ENCODE peak calls at places on chromosomes 6 and 20, in four cellular contexts. B, P, D and Q are unnamed samples. For H3K4me1 and H3K27me3, the result is how much of the 10 kb centered on the place peaks cover.

GRCh38 chr20:18428490-18429173 is 38.2 kb downstream of the DZANK1 start:
- DNase-seq in P (peak), D (no peak), B (no peak), Q (no peak)

GRCh38 chr6:136791296-136792065 is 796 bp downstream of the MAP3K5 start:
- DNase-seq in B (peak), D (no peak), P (peak), Q (peak)

GRCh38 chr6:65149841-65150240 is 557.2 kb downstream of the EYS start:
- DNase-seq in P (no peak), B (no peak), D (no peak), Q (no peak)

GRCh38 chr6:4420160-4420865 is 284.9 kb upstream of the ECI2 start:
- DNase-seq in B (no peak), P (no peak), D (no peak), Q (no peak)

GRCh38 chr6:133983099-133983939 is 30.3 kb downstream of the TBPL1 start:
- DNase-seq in P (peak), B (peak), D (no peak), Q (no peak)

GRCh38 chr20:25296094-25297093 is 48.5 kb downstream of the PYGB start:
- DNase-seq in D (no peak), B (no peak), P (peak), Q (peak)

GRCh38 chr6:138036111-138036510 is 71.1 kb downstream of the PERP start:
- DNase-seq in P (no peak), D (no peak), B (no peak), Q (no peak)

GRCh38 chr6:44851176-44851575 is 463.7 kb downstream of the CDC5L start:
- DNase-seq in P (peak), B (no peak), D (no peak), Q (no peak)

GRCh38 chr6:5102266-5102970 is 17.3 kb downstream of the PPP1R3G start:
- DNase-seq in B (no peak), D (no peak), P (no peak), Q (no peak)

GRCh38 chr20:43389231-43389630 is 68.5 kb upstream of the SRSF6 start:
- DNase-seq in P (no peak), B (no peak), D (no peak), Q (no peak)

GRCh38 chr6:91710356-91710755 is 1123.5 kb upstream of the MAP3K7 start:
- DNase-seq in B (no peak), D (no peak), P (no peak), Q (no peak)

GRCh38 chr6:46888031-46888430 is 33.7 kb downstream of the ADGRF5 start:
- DNase-seq in P (no peak), D (no peak), B (no peak), Q (no peak)

GRCh38 chr6:35035481-35036030 is 105.6 kb downstream of the TCP11 start:
- DNase-seq in P (no peak), D (no peak), B (no peak), Q (no peak)

GRCh38 chr6:11366183-11366933 is 133.9 kb upstream of the NEDD9 start:
- DNase-seq in B (no peak), P (no peak), D (no peak), Q (no peak)

GRCh38 chr6:5302220-5302946 is 41.1 kb downstream of the FARS2 start:
- DNase-seq in B (no peak), P (no peak), D (no peak), Q (no peak)

GRCh38 chr6:125951323-125951722 is 5.2 kb upstream of the HINT3 start:
- DNase-seq in B (no peak), P (no peak), D (no peak), Q (no peak)

GRCh38 chr6:135920689-135921088 is 69.2 kb downstream of the PDE7B start:
- DNase-seq in D (no peak), P (peak), B (no peak), Q (no peak)

GRCh38 chr6:35663001-35663400 is 25.7 kb downstream of the FKBP5 start:
- DNase-seq in D (no peak), P (no peak), B (no peak), Q (no peak)

GRCh38 chr6:17081273-17081672 is 20.6 kb upstream of the STMND1 start:
- DNase-seq in D (no peak), B (no peak), P (no peak), Q (no peak)

GRCh38 chr6:44262467-44263356 is 2.6 kb downstream of the NFKBIE start:
- DNase-seq in D (no peak), B (no peak), P (no peak), Q (no peak)

GRCh38 chr6:137697267-137697938 is 169.7 kb upstream of the TNFAIP3 start:
- DNase-seq in D (no peak), B (no peak), P (peak), Q (peak)

GRCh38 chr6:31446481-31446880 is 43.1 kb downstream of the MICA start:
- DNase-seq in B (no peak), P (no peak), D (no peak), Q (no peak)

GRCh38 chr6:53373638-53374037 is 24.9 kb upstream of the ELOVL5 start:
- DNase-seq in B (no peak), D (no peak), P (no peak), Q (no peak)

GRCh38 chr6:15754035-15754705 is 91.3 kb upstream of the DTNBP1 start:
- DNase-seq in P (peak), D (no peak), B (no peak), Q (no peak)

GRCh38 chr6:33694401-33694931 is 17.0 kb downstream of the UQCC2 start:
- DNase-seq in D (peak), B (no peak), P (peak), Q (no peak)

GRCh38 chr6:13354331-13355042 is 26.1 kb upstream of the TBC1D7 start:
- DNase-seq in D (no peak), P (peak), B (no peak), Q (no peak)

GRCh38 chr6:2891768-2892170 is 11.3 kb downstream of the SERPINB9 start:
- DNase-seq in P (no peak), B (no peak), D (no peak), Q (peak)

GRCh38 chr6:44192428-44193041 is 24.2 kb upstream of the MYMX start:
- DNase-seq in D (no peak), B (no peak), P (no peak), Q (no peak)

GRCh38 chr6:11309947-11310665 is 77.6 kb upstream of the NEDD9 start:
- DNase-seq in B (no peak), D (no peak), P (peak), Q (no peak)

GRCh38 chr6:89371849-89372505 is 19.5 kb upstream of the UBE2J1 start:
- DNase-seq in D (no peak), P (peak), B (peak), Q (peak)

GRCh38 chr6:166490671-166491500 is 95.6 kb downstream of the RAMACL start:
- DNase-seq in B (no peak), D (no peak), P (peak), Q (no peak)

GRCh38 chr6:52231411-52232127 is 12.7 kb downstream of the IL17F start:
- DNase-seq in B (no peak), D (no peak), P (no peak), Q (no peak)

GRCh38 chr6:43923376-43924221 is 153.6 kb downstream of the VEGFA start:
- DNase-seq in D (no peak), P (peak), B (no peak), Q (no peak)

GRCh38 chr20:56893206-56893605 is 264.1 kb downstream of the TFAP2C start:
- DNase-seq in B (no peak), D (no peak), P (no peak), Q (no peak)

GRCh38 chr20:53283011-53283410 is 310.6 kb downstream of the ZNF217 start:
- DNase-seq in D (no peak), P (no peak), B (no peak), Q (no peak)

GRCh38 chr20:24662756-24663399 is 193.4 kb downstream of the SYNDIG1 start:
- DNase-seq in B (no peak), P (peak), D (no peak), Q (no peak)

GRCh38 chr6:105648276-105648675 is 245.4 kb upstream of the PREP start:
- DNase-seq in P (no peak), D (no peak), B (no peak), Q (no peak)

GRCh38 chr20:5078399-5078958 is 41.3 kb downstream of the PCNA start:
- DNase-seq in B (peak), D (no peak), P (peak), Q (no peak)
- H3K4me1 ChIP-seq in B (under half), D (under half), P (under half), Q (under half)

GRCh38 chr6:14506656-14507242 is 389.2 kb downstream of the CD83 start:
- DNase-seq in P (no peak), D (no peak), B (no peak), Q (no peak)

GRCh38 chr6:14513726-14514125 is 396.2 kb downstream of the CD83 start:
- DNase-seq in P (no peak), D (no peak), B (no peak), Q (no peak)

GRCh38 chr6:14511192-14511591 is 393.6 kb downstream of the CD83 start:
- DNase-seq in D (no peak), B (no peak), P (no peak), Q (no peak)

GRCh38 chr6:14512246-14512645 is 394.7 kb downstream of the CD83 start:
- DNase-seq in D (no peak), P (no peak), B (no peak), Q (no peak)

GRCh38 chr6:14510038-14510437 is 392.5 kb downstream of the CD83 start:
- DNase-seq in P (no peak), B (no peak), D (no peak), Q (no peak)
- TF ChIP-seq CTCF in P (peak), B (no peak), D (peak), Q (no peak)

GRCh38 chr6:39493174-39493573 is 170.7 kb upstream of the KCNK16 start:
- DNase-seq in D (no peak), P (no peak), B (no peak), Q (no peak)
- H3K27me3 ChIP-seq in D (under half), P (under half), B (under half), Q (under half)

GRCh38 chr6:159713984-159714383 is 13.3 kb upstream of the WTAP start:
- DNase-seq in P (no peak), B (no peak), D (no peak), Q (no peak)

GRCh38 chr6:159716247-159717086 is 10.8 kb upstream of the WTAP start:
- DNase-seq in P (peak), B (no peak), D (no peak), Q (no peak)

GRCh38 chr6:159715168-159715567 is 12.1 kb upstream of the WTAP start:
- DNase-seq in B (no peak), D (no peak), P (no peak), Q (no peak)

GRCh38 chr6:159715605-159716004 is 11.7 kb upstream of the WTAP start:
- DNase-seq in P (no peak), D (no peak), B (no peak), Q (no peak)

DNA sequence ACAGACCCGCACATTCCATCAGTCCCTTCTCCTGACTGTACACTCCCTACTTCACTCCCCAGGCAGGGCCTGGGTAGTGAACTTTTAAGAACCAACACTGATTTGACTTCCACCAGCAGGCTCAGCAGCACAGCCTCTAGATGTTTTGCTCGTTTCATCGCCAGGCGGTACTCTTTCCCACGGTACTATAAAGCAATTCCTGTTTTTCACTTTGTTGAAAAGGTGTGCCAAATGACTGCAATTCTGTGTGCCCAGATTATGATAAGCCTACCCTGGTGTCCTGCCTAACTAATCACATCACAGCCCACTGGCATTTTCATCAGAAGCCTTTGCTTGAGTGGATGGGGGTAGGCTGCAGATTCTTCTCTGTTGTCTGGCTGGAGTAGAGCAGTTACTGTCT is 12.9 kb upstream of the WTAP start:
- DNase-seq in B (no peak), P (no peak), D (no peak), Q (no peak)
- H3K4me1 ChIP-seq in B (under half), P (under half), D (under half), Q (under half)

GRCh38 chr20:49323622-49324238 is 45.9 kb upstream of the ZNFX1 start:
- DNase-seq in D (no peak), P (peak), B (no peak), Q (peak)

GRCh38 chr20:49318430-49319203 is 40.8 kb upstream of the ZNFX1 start:
- DNase-seq in B (no peak), P (no peak), D (no peak), Q (no peak)

GRCh38 chr20:49318091-49318429 is 40.2 kb upstream of the ZNFX1 start:
- DNase-seq in B (no peak), P (no peak), D (no peak), Q (no peak)

GRCh38 chr20:49319204-49319809 is 41.5 kb upstream of the ZNFX1 start:
- DNase-seq in D (no peak), B (no peak), P (no peak), Q (no peak)

DNA sequence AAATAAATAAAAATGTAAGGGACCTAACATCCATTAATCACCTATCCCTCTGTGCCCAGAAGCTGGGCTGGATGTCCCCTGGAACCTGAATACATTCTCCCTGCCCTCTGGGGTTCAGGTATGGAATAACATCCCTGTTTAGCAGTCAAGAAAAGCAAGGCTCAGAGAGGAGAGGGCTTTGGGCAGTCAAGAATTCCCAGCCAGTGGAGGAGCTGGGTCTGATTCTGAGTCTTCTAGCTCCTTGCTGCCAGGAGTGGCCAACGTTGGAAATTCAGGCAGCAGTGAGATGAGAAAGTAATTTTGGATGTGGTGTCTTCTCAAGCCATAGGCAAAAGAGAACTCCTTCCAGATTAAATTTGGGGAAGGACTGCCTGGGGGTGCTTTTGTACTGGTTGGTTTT is 42.6 kb upstream of the ZNFX1 start:
- DNase-seq in B (no peak), D (no peak), P (peak), Q (peak)
- TF ChIP-seq CTCF in B (no peak), D (peak), P (peak), Q (peak)

GRCh38 chr20:36311854-36312723 is 6.0 kb downstream of the DLGAP4 start:
- DNase-seq in P (no peak), D (no peak), B (no peak), Q (no peak)

GRCh38 chr20:36308986-36309385 is 2.8 kb downstream of the DLGAP4 start:
- DNase-seq in D (no peak), P (no peak), B (no peak), Q (peak)

GRCh38 chr20:36311141-36311853 is 5.2 kb downstream of the DLGAP4 start:
- DNase-seq in B (no peak), P (peak), D (no peak), Q (no peak)

GRCh38 chr20:36309643-36310042 is 3.5 kb downstream of the DLGAP4 start:
- DNase-seq in P (no peak), B (no peak), D (no peak), Q (no peak)

DNA sequence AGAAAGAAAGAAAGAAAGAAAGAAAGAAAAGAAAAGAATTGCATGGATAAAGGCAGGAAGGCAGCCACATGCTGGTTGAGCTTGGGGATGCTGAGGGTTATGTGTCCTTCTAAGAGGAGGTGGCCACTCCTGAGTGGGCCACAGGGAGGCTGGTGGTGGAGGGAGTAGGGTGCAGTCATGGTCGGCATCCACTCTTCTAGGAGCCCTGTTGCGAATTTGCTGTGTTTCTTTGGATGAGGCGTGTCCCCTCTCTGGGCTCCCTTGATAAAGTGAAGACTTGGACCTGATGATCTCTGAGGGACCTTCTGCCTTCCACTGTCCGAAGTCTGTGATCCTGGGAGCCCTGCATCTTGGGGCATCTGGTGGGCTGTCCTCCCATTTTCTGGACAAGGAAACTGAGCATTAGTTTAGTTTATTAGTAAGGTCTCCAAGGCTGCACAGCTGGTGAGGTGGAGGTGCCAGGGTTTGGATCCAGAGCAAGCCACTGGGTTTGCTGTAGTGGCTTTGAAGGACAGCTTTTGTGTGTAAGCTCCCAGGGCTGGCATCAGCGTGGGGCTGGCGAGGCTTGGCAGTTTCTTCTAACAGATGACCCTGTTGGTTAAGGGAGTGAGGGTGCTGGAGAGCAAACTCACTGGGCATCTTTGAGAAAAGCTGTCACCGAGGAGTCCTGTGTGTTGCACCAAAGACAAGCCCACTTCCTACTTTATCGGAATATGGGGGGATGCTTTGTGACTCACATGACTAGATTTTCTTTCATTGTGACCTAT is 4.3 kb downstream of the DLGAP4 start:
- DNase-seq in B (no peak), D (no peak), P (no peak), Q (peak)
- H3K27me3 ChIP-seq in B (half or more), D (under half), P (under half), Q (under half)

GRCh38 chr6:154537486-154537885 is 27.0 kb upstream of the CNKSR3 start:
- DNase-seq in B (no peak), D (no peak), P (no peak), Q (peak)

GRCh38 chr6:154538664-154539235 is 28.3 kb upstream of the CNKSR3 start:
- DNase-seq in B (no peak), P (no peak), D (no peak), Q (no peak)

GRCh38 chr6:154536922-154537449 is 26.5 kb upstream of the CNKSR3 start:
- DNase-seq in B (no peak), P (no peak), D (no peak), Q (no peak)

GRCh38 chr6:154536255-154536654 is 25.8 kb upstream of the CNKSR3 start:
- DNase-seq in D (no peak), B (no peak), P (no peak), Q (no peak)

DNA sequence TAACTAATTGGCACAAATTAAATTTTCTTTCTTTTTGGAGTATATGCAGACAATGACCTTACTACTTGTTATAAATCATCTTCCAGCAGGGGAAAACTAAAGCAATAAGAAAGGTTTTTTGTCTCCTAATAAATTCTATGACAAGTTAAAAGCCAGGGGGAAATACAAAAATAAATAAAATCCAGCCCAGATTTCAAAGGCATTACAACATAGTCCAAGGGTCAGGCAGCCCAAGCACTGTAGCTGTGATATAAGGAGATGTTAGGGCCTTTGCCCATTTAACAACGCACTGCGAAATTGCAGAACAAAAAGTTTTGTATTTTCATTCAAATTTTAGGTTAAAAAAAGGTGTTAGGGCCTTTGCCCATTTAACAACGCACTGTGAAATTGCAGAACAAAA is 27.5 kb upstream of the CNKSR3 start:
- DNase-seq in D (no peak), P (peak), B (no peak), Q (no peak)
- H3K4me1 ChIP-seq in D (under half), P (under half), B (under half), Q (under half)

DNA sequence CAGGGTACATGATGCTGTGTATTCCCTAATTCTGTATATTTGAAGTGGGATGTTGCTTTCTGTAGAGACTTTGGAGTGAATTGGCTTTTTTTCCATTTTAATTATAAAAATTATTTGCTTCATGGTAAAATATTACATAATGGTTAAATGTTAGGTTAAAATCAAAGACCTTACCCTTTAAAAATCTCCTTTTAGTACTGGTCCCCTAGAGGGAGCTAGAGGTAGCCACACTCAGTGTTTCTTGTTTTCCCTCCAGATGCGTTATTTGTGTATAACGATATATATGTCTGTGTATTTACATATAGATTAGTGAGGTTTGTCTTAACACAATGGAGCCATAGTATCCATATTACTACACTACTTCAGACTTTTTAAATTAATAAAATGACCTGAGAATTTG is 146.7 kb downstream of the PLCB4 start:
- DNase-seq in D (no peak), P (peak), B (no peak), Q (peak)
- TF ChIP-seq CTCF in D (peak), P (peak), B (no peak), Q (peak)

GRCh38 chr6:130971504-130971903 is 91.5 kb downstream of the EPB41L2 start:
- DNase-seq in B (no peak), P (no peak), D (no peak), Q (no peak)
- H3K27me3 ChIP-seq in B (under half), P (under half), D (under half), Q (under half)